ENCODE peak calls at places on chromosomes 7 and 10, in ten cellular contexts. G, P, Y, B, R, U, I, W, N and O are unnamed samples.

GRCh38 chr10:49282879-49283321 is 16.1 kb upstream of the C10orf71 start:
- DNase-seq in G (no peak), P (no peak), Y (no peak), B (no peak), R (no peak), U (no peak), I (no peak), W (peak), N (no peak), O (no peak)

GRCh38 chr7:151404216-151405011 is 5.4 kb downstream of the WDR86 start:
- DNase-seq in G (peak), P (no peak), Y (peak), B (no peak), R (no peak), U (no peak), I (no peak), W (no peak), N (peak), O (peak)

GRCh38 chr10:59942556-59942955 is 36.2 kb upstream of the CCDC6 start:
- DNase-seq in G (no peak), P (no peak), Y (no peak), B (no peak), R (no peak), U (no peak), I (no peak), W (no peak), N (no peak), O (no peak)

GRCh38 chr7:54944179-54944578 is 74.6 kb upstream of the EGFR start:
- DNase-seq in G (peak), P (no peak), Y (no peak), B (no peak), R (no peak), U (no peak), I (no peak), W (no peak), N (no peak), O (no peak)

GRCh38 chr7:105429746-105430612 is 41.3 kb upstream of the SRPK2 start:
- DNase-seq in G (peak), P (peak), Y (peak), B (peak), R (peak), U (peak), I (no peak), W (peak), N (peak), O (peak)

GRCh38 chr10:63700209-63700934 is 179.2 kb downstream of the REEP3 start:
- DNase-seq in G (peak), P (peak), Y (peak), B (no peak), R (no peak), U (no peak), I (no peak), W (no peak), N (peak), O (no peak)

GRCh38 chr10:36172574-36172973 is 530.5 kb upstream of the FZD8 start:
- DNase-seq in G (peak), P (peak), Y (peak), B (no peak), R (no peak), U (no peak), I (no peak), W (no peak), N (no peak), O (no peak)

GRCh38 chr10:119379466-119380071 is 162.9 kb downstream of the RGS10 start:
- DNase-seq in G (no peak), P (no peak), Y (no peak), B (no peak), R (no peak), U (no peak), I (no peak), W (no peak), N (no peak), O (no peak)

GRCh38 chr7:64463636-64464375 is 99.1 kb downstream of the ZNF680 start:
- DNase-seq in G (peak), P (no peak), Y (peak), B (no peak), R (no peak), U (no peak), I (no peak), W (no peak), N (no peak), O (peak)

GRCh38 chr10:123274513-123275182 is 120.4 kb downstream of the BUB3 start:
- DNase-seq in G (no peak), P (no peak), Y (no peak), B (no peak), R (no peak), U (no peak), I (no peak), W (no peak), N (no peak), O (no peak)

GRCh38 chr7:4028221-4028620 is 653.9 kb upstream of the FOXK1 start:
- DNase-seq in G (no peak), P (no peak), Y (no peak), B (no peak), R (no peak), U (no peak), I (no peak), W (no peak), N (no peak), O (no peak)

GRCh38 chr10:72173635-72174296 is 42.0 kb upstream of the ANAPC16 start:
- DNase-seq in G (peak), P (no peak), Y (peak), B (peak), R (no peak), U (no peak), I (no peak), W (no peak), N (no peak), O (peak)

GRCh38 chr7:44051611-44052220 is 7.2 kb downstream of the DBNL start:
- DNase-seq in G (no peak), P (no peak), Y (no peak), B (no peak), R (no peak), U (no peak), I (no peak), W (no peak), N (no peak), O (no peak)

GRCh38 chr7:11077816-11078215 is 104.1 kb downstream of the PHF14 start:
- DNase-seq in G (peak), P (no peak), Y (no peak), B (no peak), R (no peak), U (no peak), I (no peak), W (no peak), N (no peak), O (no peak)

GRCh38 chr7:96297873-96298272 is 24.0 kb downstream of the SLC25A13 start:
- DNase-seq in G (no peak), P (no peak), Y (no peak), B (no peak), R (no peak), U (no peak), I (no peak), W (no peak), N (no peak), O (no peak)

GRCh38 chr7:27600247-27600646 is 62.4 kb downstream of the HIBADH start:
- DNase-seq in G (peak), P (no peak), Y (no peak), B (no peak), R (no peak), U (no peak), I (no peak), W (no peak), N (no peak), O (no peak)

GRCh38 chr7:101106387-101106786 is 20.5 kb upstream of the SERPINE1 start:
- DNase-seq in G (no peak), P (no peak), Y (no peak), B (no peak), R (no peak), U (no peak), I (no peak), W (no peak), N (no peak), O (no peak)

GRCh38 chr10:114400091-114400490 is 4.2 kb downstream of the AFAP1L2 start:
- DNase-seq in G (no peak), P (no peak), Y (no peak), B (no peak), R (no peak), U (no peak), I (no peak), W (no peak), N (no peak), O (no peak)

GRCh38 chr7:85749715-85750453 is 563.0 kb upstream of the SEMA3D start:
- DNase-seq in G (no peak), P (no peak), Y (no peak), B (no peak), R (no peak), U (peak), I (no peak), W (peak), N (no peak), O (no peak)

GRCh38 chr10:22805304-22805703 is 90.9 kb upstream of the PIP4K2A start:
- DNase-seq in G (peak), P (no peak), Y (peak), B (no peak), R (no peak), U (no peak), I (no peak), W (no peak), N (no peak), O (peak)

GRCh38 chr10:59362991-59363390 is 642 bp upstream of the FAM13C start:
- DNase-seq in G (peak), P (no peak), Y (peak), B (peak), R (peak), U (peak), I (no peak), W (peak), N (peak), O (peak)

GRCh38 chr7:123643495-123644428 is 11.9 kb upstream of the LMOD2 start:
- DNase-seq in G (peak), P (no peak), Y (peak), B (no peak), R (no peak), U (peak), I (no peak), W (peak), N (peak), O (peak)

GRCh38 chr10:85420501-85421191 is 945.9 kb downstream of the GRID1 start:
- DNase-seq in G (no peak), P (no peak), Y (no peak), B (no peak), R (no peak), U (peak), I (no peak), W (peak), N (no peak), O (no peak)

GRCh38 chr10:120746016-120746755 is 105.0 kb upstream of the WDR11 start:
- DNase-seq in G (no peak), P (no peak), Y (no peak), B (no peak), R (no peak), U (no peak), I (no peak), W (peak), N (no peak), O (no peak)